ENCODE peak calls at places on chromosomes 1 and 21, in five cellular contexts. One of them, this sample, is unnamed.
A peak's percentile ranks its signal among the peaks of the same experiment; 100 is the strongest.

GRCh38 chr1:100759188-100759587 is 39.6 kb downstream of the VCAM1 start:
- DNase-seq in lower leg skin: no peak
- DNase-seq in cardiac muscle cell: no peak
- DNase-seq in mucosa of descending colon: no peak
- DNase-seq in breast epithelium: no peak
- DNase-seq in this sample: no peak

GRCh38 chr1:231903586-231904081 is 277.0 kb downstream of the DISC1 start:
- DNase-seq in lower leg skin: no peak
- DNase-seq in mucosa of descending colon: no peak
- DNase-seq in cardiac muscle cell: no peak
- DNase-seq in breast epithelium: no peak
- DNase-seq in this sample: no peak

GRCh38 chr21:46477765-46478164 is 19.1 kb downstream of the DIP2A start:
- DNase-seq in breast epithelium: no peak
- DNase-seq in cardiac muscle cell: no peak
- DNase-seq in lower leg skin: no peak
- DNase-seq in mucosa of descending colon: no peak
- DNase-seq in this sample: no peak

GRCh38 chr1:187264995-187265602 is 436.4 kb downstream of the PLA2G4A start:
- DNase-seq in breast epithelium: no peak
- DNase-seq in cardiac muscle cell: peak; percentile 68
- DNase-seq in lower leg skin: no peak
- DNase-seq in mucosa of descending colon: peak; percentile 10
- DNase-seq in this sample: no peak

GRCh38 chr1:150888727-150889126 is 1.8 kb downstream of the CTXND2 start:
- DNase-seq in breast epithelium: no peak
- DNase-seq in cardiac muscle cell: no peak
- DNase-seq in lower leg skin: no peak
- DNase-seq in mucosa of descending colon: no peak
- DNase-seq in this sample: no peak

GRCh38 chr1:111471012-111471411 is 2.8 kb upstream of the C1orf162 start:
- DNase-seq in mucosa of descending colon: peak; percentile 54
- DNase-seq in lower leg skin: no peak
- DNase-seq in breast epithelium: peak; percentile 44
- DNase-seq in cardiac muscle cell: no peak
- DNase-seq in this sample: no peak

GRCh38 chr1:59705849-59706599 is 108.7 kb upstream of the HOOK1 start:
- DNase-seq in mucosa of descending colon: no peak
- DNase-seq in lower leg skin: no peak
- DNase-seq in cardiac muscle cell: no peak
- DNase-seq in breast epithelium: no peak
- DNase-seq in this sample: no peak

GRCh38 chr1:207805841-207806421 is 54.1 kb downstream of the CD46 start:
- DNase-seq in lower leg skin: peak; percentile 95
- DNase-seq in breast epithelium: no peak
- DNase-seq in cardiac muscle cell: no peak
- DNase-seq in mucosa of descending colon: no peak
- DNase-seq in this sample: peak; percentile 90

GRCh38 chr1:89429062-89429461 is 65.2 kb downstream of the GBP6 start:
- DNase-seq in lower leg skin: no peak
- DNase-seq in cardiac muscle cell: no peak
- DNase-seq in mucosa of descending colon: no peak
- DNase-seq in breast epithelium: no peak
- DNase-seq in this sample: no peak

GRCh38 chr1:183198463-183198862 is 12.4 kb downstream of the LAMC2 start:
- DNase-seq in lower leg skin: no peak
- DNase-seq in breast epithelium: peak; percentile 89
- DNase-seq in mucosa of descending colon: no peak
- DNase-seq in cardiac muscle cell: no peak
- DNase-seq in this sample: no peak

This sample was measured in suprapubic skin.